ENCODE peak calls at places on chromosomes 12 and 14, in seven cellular contexts. One of them, this sample, is unnamed. For H3K36me3 and H3K27me3, the result is how much of the 10 kb centered on the place peaks cover.

GRCh38 chr14:59362533-59362932 is 102.6 kb downstream of the GPR135 start:
- DNase-seq in gastrocnemius medialis: no peak
- DNase-seq in CD4-positive, CD25-positive, alpha-beta regulatory T cell: no peak
- DNase-seq in thyroid gland: no peak
- DNase-seq in endothelial cell of umbilical vein: peak
- DNase-seq in PC-3: peak
- DNase-seq in fibroblast of lung: no peak
- DNase-seq in this sample: no peak

GRCh38 chr14:87615822-87616679 is 376.9 kb downstream of the GALC start:
- DNase-seq in CD4-positive, CD25-positive, alpha-beta regulatory T cell: peak
- DNase-seq in gastrocnemius medialis: no peak
- DNase-seq in fibroblast of lung: peak
- DNase-seq in PC-3: peak
- DNase-seq in thyroid gland: peak
- DNase-seq in endothelial cell of umbilical vein: no peak
- DNase-seq in this sample: peak

GRCh38 chr12:108657130-108657745 is 23.5 kb upstream of the SELPLG start:
- DNase-seq in CD4-positive, CD25-positive, alpha-beta regulatory T cell: no peak
- DNase-seq in endothelial cell of umbilical vein: no peak
- DNase-seq in thyroid gland: peak
- DNase-seq in fibroblast of lung: no peak
- DNase-seq in gastrocnemius medialis: no peak
- DNase-seq in PC-3: no peak
- DNase-seq in this sample: no peak

GRCh38 chr12:93302331-93303229 is 75.1 kb upstream of the NUDT4 start:
- DNase-seq in thyroid gland: peak
- DNase-seq in endothelial cell of umbilical vein: peak
- DNase-seq in PC-3: no peak
- DNase-seq in fibroblast of lung: peak
- DNase-seq in gastrocnemius medialis: no peak
- DNase-seq in CD4-positive, CD25-positive, alpha-beta regulatory T cell: no peak
- DNase-seq in this sample: no peak

GRCh38 chr14:21071225-21072041 is 1.3 kb downstream of the ARHGEF40 start:
- DNase-seq in PC-3: peak
- DNase-seq in gastrocnemius medialis: peak
- DNase-seq in endothelial cell of umbilical vein: peak
- DNase-seq in thyroid gland: peak
- DNase-seq in CD4-positive, CD25-positive, alpha-beta regulatory T cell: peak
- DNase-seq in fibroblast of lung: peak
- DNase-seq in this sample: peak

GRCh38 chr14:87745507-87746118 is 247.4 kb downstream of the GALC start:
- DNase-seq in PC-3: peak
- DNase-seq in endothelial cell of umbilical vein: no peak
- DNase-seq in CD4-positive, CD25-positive, alpha-beta regulatory T cell: peak
- DNase-seq in thyroid gland: peak
- DNase-seq in gastrocnemius medialis: no peak
- DNase-seq in fibroblast of lung: peak
- DNase-seq in this sample: peak

GRCh38 chr14:92315050-92315785 is 7.7 kb upstream of the SLC24A4 start:
- DNase-seq in fibroblast of lung: no peak
- DNase-seq in thyroid gland: no peak
- DNase-seq in gastrocnemius medialis: peak
- DNase-seq in CD4-positive, CD25-positive, alpha-beta regulatory T cell: no peak
- DNase-seq in endothelial cell of umbilical vein: no peak
- DNase-seq in PC-3: no peak
- DNase-seq in this sample: no peak

GRCh38 chr14:88463318-88463717 is 77.9 kb downstream of the SPATA7 start:
- DNase-seq in thyroid gland: no peak
- DNase-seq in fibroblast of lung: no peak
- DNase-seq in PC-3: peak
- DNase-seq in gastrocnemius medialis: no peak
- DNase-seq in endothelial cell of umbilical vein: peak
- DNase-seq in CD4-positive, CD25-positive, alpha-beta regulatory T cell: peak
- DNase-seq in this sample: no peak

GRCh38 chr12:43011383-43011926 is 421.9 kb upstream of the PRICKLE1 start:
- DNase-seq in PC-3: no peak
- DNase-seq in gastrocnemius medialis: no peak
- DNase-seq in thyroid gland: no peak
- DNase-seq in CD4-positive, CD25-positive, alpha-beta regulatory T cell: no peak
- DNase-seq in endothelial cell of umbilical vein: no peak
- DNase-seq in fibroblast of lung: no peak
- DNase-seq in this sample: no peak

GRCh38 chr12:124837958-124838803 is 25.5 kb downstream of the SCARB1 start:
- DNase-seq in gastrocnemius medialis: peak
- DNase-seq in fibroblast of lung: peak
- DNase-seq in CD4-positive, CD25-positive, alpha-beta regulatory T cell: no peak
- DNase-seq in PC-3: peak
- DNase-seq in thyroid gland: peak
- DNase-seq in endothelial cell of umbilical vein: peak
- DNase-seq in this sample: peak

GRCh38 chr12:3218846-3219632 is 141.9 kb downstream of the TSPAN9 start:
- DNase-seq in fibroblast of lung: no peak
- DNase-seq in thyroid gland: no peak
- DNase-seq in endothelial cell of umbilical vein: no peak
- DNase-seq in gastrocnemius medialis: no peak
- DNase-seq in CD4-positive, CD25-positive, alpha-beta regulatory T cell: no peak
- DNase-seq in PC-3: no peak
- DNase-seq in this sample: no peak

GRCh38 chr12:113497709-113498108 is 26.0 kb upstream of the LHX5 start:
- DNase-seq in gastrocnemius medialis: no peak
- DNase-seq in endothelial cell of umbilical vein: no peak
- DNase-seq in CD4-positive, CD25-positive, alpha-beta regulatory T cell: no peak
- DNase-seq in fibroblast of lung: no peak
- DNase-seq in PC-3: no peak
- DNase-seq in thyroid gland: no peak
- DNase-seq in this sample: no peak

GRCh38 chr14:50083467-50084337 is 32.7 kb downstream of the VCPKMT start:
- DNase-seq in CD4-positive, CD25-positive, alpha-beta regulatory T cell: peak
- DNase-seq in fibroblast of lung: no peak
- DNase-seq in thyroid gland: no peak
- DNase-seq in PC-3: no peak
- DNase-seq in gastrocnemius medialis: no peak
- DNase-seq in endothelial cell of umbilical vein: no peak
- DNase-seq in this sample: no peak
- H3K27ac ChIP-seq in CD4-positive, CD25-positive, alpha-beta regulatory T cell: peak
- H3K27ac ChIP-seq in fibroblast of lung: peak
- H3K27ac ChIP-seq in thyroid gland: no peak
- H3K27ac ChIP-seq in PC-3: no peak
- H3K27ac ChIP-seq in gastrocnemius medialis: no peak
- H3K27ac ChIP-seq in endothelial cell of umbilical vein: no peak
- H3K27ac ChIP-seq in this sample: no peak

GRCh38 chr12:32357601-32358249 is 41.6 kb upstream of the FGD4 start:
- DNase-seq in thyroid gland: no peak
- DNase-seq in fibroblast of lung: no peak
- DNase-seq in CD4-positive, CD25-positive, alpha-beta regulatory T cell: no peak
- DNase-seq in gastrocnemius medialis: no peak
- DNase-seq in PC-3: no peak
- DNase-seq in endothelial cell of umbilical vein: no peak
- DNase-seq in this sample: no peak

GRCh38 chr12:32353540-32353939 is 45.8 kb upstream of the FGD4 start:
- DNase-seq in endothelial cell of umbilical vein: no peak
- DNase-seq in CD4-positive, CD25-positive, alpha-beta regulatory T cell: no peak
- DNase-seq in fibroblast of lung: no peak
- DNase-seq in gastrocnemius medialis: no peak
- DNase-seq in PC-3: no peak
- DNase-seq in thyroid gland: no peak
- DNase-seq in this sample: no peak
- H3K36me3 ChIP-seq in endothelial cell of umbilical vein: under half
- H3K36me3 ChIP-seq in CD4-positive, CD25-positive, alpha-beta regulatory T cell: under half
- H3K36me3 ChIP-seq in fibroblast of lung: under half
- H3K36me3 ChIP-seq in gastrocnemius medialis: under half
- H3K36me3 ChIP-seq in PC-3: under half
- H3K36me3 ChIP-seq in thyroid gland: under half
- H3K36me3 ChIP-seq in this sample: under half

DNA sequence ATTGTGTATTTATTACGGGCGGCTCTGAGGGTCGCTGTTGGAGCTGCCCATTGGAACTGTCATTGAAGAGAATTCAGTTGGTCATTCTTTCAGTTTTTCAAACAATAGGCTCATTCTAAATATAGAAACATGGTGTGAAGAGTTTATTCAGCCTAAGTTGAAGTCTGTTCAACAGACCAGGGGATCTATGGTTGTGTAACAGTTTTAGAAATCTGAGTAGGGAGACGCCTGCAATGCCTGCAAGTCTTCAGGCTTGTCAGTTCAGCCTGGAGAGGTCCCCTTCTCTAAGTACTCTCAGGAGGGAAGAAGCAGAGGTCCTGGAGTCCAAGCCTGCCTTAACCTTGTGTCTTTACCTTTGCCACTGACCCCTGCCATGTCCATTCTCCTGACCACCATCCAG is 9.7 kb upstream of the ABHD12B start:
- DNase-seq in fibroblast of lung: peak
- DNase-seq in thyroid gland: no peak
- DNase-seq in endothelial cell of umbilical vein: no peak
- DNase-seq in gastrocnemius medialis: no peak
- DNase-seq in PC-3: no peak
- DNase-seq in CD4-positive, CD25-positive, alpha-beta regulatory T cell: no peak
- DNase-seq in this sample: no peak
- H3K27me3 ChIP-seq in fibroblast of lung: under half
- H3K27me3 ChIP-seq in thyroid gland: under half
- H3K27me3 ChIP-seq in endothelial cell of umbilical vein: under half
- H3K27me3 ChIP-seq in gastrocnemius medialis: under half
- H3K27me3 ChIP-seq in PC-3: under half
- H3K27me3 ChIP-seq in CD4-positive, CD25-positive, alpha-beta regulatory T cell: under half
- H3K27me3 ChIP-seq in this sample: under half

GRCh38 chr12:2004113-2004929 is at the start of gene DCP1B:
- DNase-seq in fibroblast of lung: peak
- DNase-seq in thyroid gland: peak
- DNase-seq in gastrocnemius medialis: peak
- DNase-seq in PC-3: peak
- DNase-seq in endothelial cell of umbilical vein: peak
- DNase-seq in CD4-positive, CD25-positive, alpha-beta regulatory T cell: peak
- DNase-seq in this sample: peak
- H3K27ac ChIP-seq in fibroblast of lung: peak
- H3K27ac ChIP-seq in thyroid gland: peak
- H3K27ac ChIP-seq in gastrocnemius medialis: peak
- H3K27ac ChIP-seq in PC-3: peak
- H3K27ac ChIP-seq in endothelial cell of umbilical vein: peak
- H3K27ac ChIP-seq in CD4-positive, CD25-positive, alpha-beta regulatory T cell: peak
- H3K27ac ChIP-seq in this sample: peak

DNA sequence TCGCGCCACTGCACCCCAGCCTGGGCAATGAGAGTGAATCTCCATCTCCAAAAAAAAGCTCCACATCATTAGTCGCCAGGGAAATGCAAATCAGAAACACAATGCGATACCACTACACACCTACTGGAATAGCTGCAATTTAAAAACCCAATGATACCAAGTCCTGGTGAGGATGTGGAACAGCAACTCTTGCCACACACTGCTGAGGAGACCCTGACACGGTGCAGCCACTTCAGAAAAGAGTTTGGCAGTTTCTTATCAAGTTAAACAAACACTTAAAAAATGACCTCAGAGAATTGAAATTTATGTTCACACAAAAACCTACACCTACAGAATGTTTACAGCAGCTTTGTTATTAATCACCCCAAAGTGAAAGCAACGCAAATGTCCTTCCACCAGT is 12.1 kb downstream of the P2RX2 start:
- DNase-seq in fibroblast of lung: no peak
- DNase-seq in PC-3: no peak
- DNase-seq in gastrocnemius medialis: no peak
- DNase-seq in CD4-positive, CD25-positive, alpha-beta regulatory T cell: no peak
- DNase-seq in thyroid gland: no peak
- DNase-seq in endothelial cell of umbilical vein: no peak
- DNase-seq in this sample: no peak
- H3K36me3 ChIP-seq in fibroblast of lung: under half
- H3K36me3 ChIP-seq in PC-3: under half
- H3K36me3 ChIP-seq in gastrocnemius medialis: under half
- H3K36me3 ChIP-seq in CD4-positive, CD25-positive, alpha-beta regulatory T cell: under half
- H3K36me3 ChIP-seq in thyroid gland: under half
- H3K36me3 ChIP-seq in endothelial cell of umbilical vein: under half
- H3K36me3 ChIP-seq in this sample: under half

GRCh38 chr14:102620413-102620812 is 28.0 kb downstream of the RCOR1 start:
- DNase-seq in thyroid gland: no peak
- DNase-seq in CD4-positive, CD25-positive, alpha-beta regulatory T cell: no peak
- DNase-seq in fibroblast of lung: no peak
- DNase-seq in gastrocnemius medialis: no peak
- DNase-seq in endothelial cell of umbilical vein: no peak
- DNase-seq in PC-3: no peak
- DNase-seq in this sample: no peak
- H3K27me3 ChIP-seq in thyroid gland: under half
- H3K27me3 ChIP-seq in CD4-positive, CD25-positive, alpha-beta regulatory T cell: under half
- H3K27me3 ChIP-seq in fibroblast of lung: under half
- H3K27me3 ChIP-seq in gastrocnemius medialis: under half
- H3K27me3 ChIP-seq in endothelial cell of umbilical vein: under half
- H3K27me3 ChIP-seq in PC-3: under half
- H3K27me3 ChIP-seq in this sample: under half

GRCh38 chr14:81516941-81517797 is 16.5 kb downstream of the SEL1L start:
- DNase-seq in endothelial cell of umbilical vein: peak
- DNase-seq in fibroblast of lung: peak
- DNase-seq in CD4-positive, CD25-positive, alpha-beta regulatory T cell: no peak
- DNase-seq in thyroid gland: peak
- DNase-seq in gastrocnemius medialis: no peak
- DNase-seq in PC-3: peak
- DNase-seq in this sample: peak
- H3K27ac ChIP-seq in endothelial cell of umbilical vein: no peak
- H3K27ac ChIP-seq in fibroblast of lung: peak
- H3K27ac ChIP-seq in CD4-positive, CD25-positive, alpha-beta regulatory T cell: no peak
- H3K27ac ChIP-seq in thyroid gland: no peak
- H3K27ac ChIP-seq in gastrocnemius medialis: peak
- H3K27ac ChIP-seq in PC-3: no peak
- H3K27ac ChIP-seq in this sample: peak

This sample was measured in body of pancreas.